ENCODE peak calls at places on chromosomes 7 and 10, in nine cellular contexts. E is cardiac muscle cell; N is hypothalamus; D is activated CD4-positive, alpha-beta memory T cell treated with anti-CD3 and anti-CD28 coated beads, Interleukin-2, amount 10 ng/mL, durations not matched to agents 7 days and 5 days; W is SK-MEL-5; L is epithelial cell of esophagus; T is tibial artery; O is activated T-helper 1 cell treated with anti-CD3 and anti-CD28 coated beads, Interleukin-2, amount 50 U/mL, for 16 hours; Z is glutamatergic neuron. M is an unnamed sample.

GRCh38 chr10:100878291-100878910 is 34.4 kb upstream of the SLF2 start:
- DNase-seq in W (peak), E (peak), T (no peak), O (no peak), D (peak), Z (peak), N (peak), L (peak), M (peak)

GRCh38 chr7:84823530-84823929 is 363.3 kb downstream of the SEMA3D start:
- DNase-seq in Z (no peak), O (no peak), E (no peak), T (no peak), L (no peak), N (no peak), W (no peak), D (no peak), M (no peak)

GRCh38 chr10:63429280-63429679 is 36.5 kb downstream of the JMJD1C start:
- DNase-seq in L (peak), Z (no peak), W (no peak), D (no peak), T (no peak), N (no peak), E (no peak), O (no peak), M (no peak)

GRCh38 chr10:101611506-101611905 is 23.4 kb downstream of the DPCD start:
- DNase-seq in W (no peak), E (no peak), N (no peak), Z (no peak), D (peak), L (no peak), T (no peak), O (no peak), M (no peak)

GRCh38 chr10:3755440-3756359 is 29.3 kb downstream of the KLF6 start:
- DNase-seq in O (no peak), D (no peak), W (no peak), E (peak), L (peak), Z (no peak), T (no peak), N (no peak), M (peak)

GRCh38 chr10:125000366-125001312 is 58.7 kb downstream of the ZRANB1 start:
- DNase-seq in E (no peak), O (no peak), N (no peak), D (no peak), T (peak), L (peak), Z (peak), W (peak), M (no peak)

GRCh38 chr10:13880760-13881159 is 294.0 kb downstream of the PRPF18 start:
- DNase-seq in N (no peak), T (no peak), L (no peak), E (no peak), D (no peak), O (no peak), Z (no peak), W (no peak), M (no peak)

GRCh38 chr10:77160679-77161078 is 476.9 kb downstream of the KCNMA1 start:
- DNase-seq in Z (no peak), E (no peak), W (no peak), D (no peak), T (no peak), L (peak), N (no peak), O (no peak), M (no peak)

GRCh38 chr7:105050493-105050892 is 36.5 kb downstream of the KMT2E start:
- DNase-seq in Z (no peak), L (no peak), T (no peak), N (no peak), D (no peak), W (no peak), E (no peak), O (no peak), M (no peak)